ENCODE peak calls at places on chromosome 15, in five cellular contexts. E is HT1080; W is NCI-H1092 treated with DMSO at 0.1 percent for 48 hours; I is activated naive CD8-positive, alpha-beta T cell treated with anti-CD3 and anti-CD28 coated beads for 36 hours; M is stimulated activated CD8-positive, alpha-beta memory T cell treated with anti-CD3 and anti-CD28 coated beads, Interleukin-12 subunit alpha, Interleukin-12 subunit beta, amount 100 ng/mL, for 4 hours. Y is an unnamed sample.
A peak's percentile ranks its signal among the peaks of the same experiment; 100 is the strongest.

GRCh38 chr15:40744810-40745152 is 10.3 kb downstream of the RMDN3 start:
- DNase-seq in E (no peak), W (no peak), I (no peak), M (no peak), Y (no peak)

GRCh38 chr15:40928351-40928974 is 677 bp upstream of the DLL4 start:
- DNase-seq in E (no peak), W (peak; percentile 72), I (no peak), M (no peak), Y (no peak)

GRCh38 chr15:81311834-81312459 is 12.0 kb downstream of the STARD5 start:
- DNase-seq in E (no peak), W (no peak), I (no peak), M (no peak), Y (no peak)

GRCh38 chr15:75696303-75696657 is 16.4 kb downstream of the CSPG4 start:
- DNase-seq in E (no peak), W (no peak), I (no peak), M (no peak), Y (peak; percentile 81)

GRCh38 chr15:61227269-61228024 is 1.7 kb downstream of the RORA start:
- DNase-seq in E (peak; percentile 81), W (peak; percentile 66), I (no peak), M (no peak), Y (peak; percentile 51)

GRCh38 chr15:50049871-50050270 is 69.2 kb downstream of the ATP8B4 start:
- DNase-seq in E (no peak), W (no peak), I (no peak), M (no peak), Y (no peak)

GRCh38 chr15:100114100-100114499 is 227.7 kb downstream of the ADAMTS17 start:
- DNase-seq in E (peak; percentile 87), W (no peak), I (no peak), M (no peak), Y (no peak)

GRCh38 chr15:85305050-85305449 is 75.4 kb upstream of the AKAP13 start:
- DNase-seq in E (no peak), W (no peak), I (no peak), M (no peak), Y (no peak)

GRCh38 chr15:84946772-84947489 is 34.7 kb upstream of the PDE8A start:
- DNase-seq in E (no peak), W (no peak), I (no peak), M (no peak), Y (no peak)

GRCh38 chr15:47377465-47377864 is 339.8 kb upstream of the SEMA6D start:
- DNase-seq in E (no peak), W (no peak), I (no peak), M (no peak), Y (no peak)

GRCh38 chr15:75238150-75238549 is 20.0 kb upstream of the GOLGA6C start:
- DNase-seq in E (no peak), W (no peak), I (no peak), M (no peak), Y (no peak)

GRCh38 chr15:90162956-90163355 is 38.2 kb upstream of the SEMA4B start:
- DNase-seq in E (no peak), W (no peak), I (no peak), M (no peak), Y (peak; percentile 23)

Y was measured in foreskin keratinocyte.